ENCODE peak calls at places on chromosome 4, in four cellular contexts. A, T, S and N are unnamed samples.

GRCh38 chr4:85776091-85776490 is 301.1 kb downstream of the ARHGAP24 start:
- DNase-seq in S (no peak), T (peak), A (no peak), N (peak)

GRCh38 chr4:23904639-23905061 is 14.8 kb upstream of the PPARGC1A start:
- DNase-seq in T (no peak), S (no peak), A (no peak), N (peak)

GRCh38 chr4:152197211-152197610 is 338.7 kb downstream of the FBXW7 start:
- DNase-seq in A (peak), S (no peak), T (no peak), N (no peak)

GRCh38 chr4:104491396-104491821 is 3.3 kb downstream of the CXXC4 start:
- DNase-seq in T (peak), S (no peak), A (peak), N (peak)

GRCh38 chr4:3443750-3444309 is 2.1 kb downstream of the HGFAC start:
- DNase-seq in S (no peak), T (no peak), A (no peak), N (no peak)

GRCh38 chr4:147879676-147880075 is 147.8 kb downstream of the ARHGAP10 start:
- DNase-seq in T (no peak), S (no peak), A (no peak), N (peak)

GRCh38 chr4:130955520-130955919 is 1859.6 kb downstream of the C4orf33 start:
- DNase-seq in T (no peak), A (no peak), S (no peak), N (no peak)

GRCh38 chr4:18007625-18008024 is 13.9 kb downstream of the LCORL start:
- DNase-seq in A (no peak), S (no peak), T (no peak), N (no peak)

GRCh38 chr4:184787766-184788503 is 37.8 kb downstream of the ACSL1 start:
- DNase-seq in A (no peak), S (no peak), T (no peak), N (no peak)

GRCh38 chr4:37682701-37683401 is 3.3 kb downstream of the RELL1 start:
- DNase-seq in T (no peak), S (no peak), A (no peak), N (no peak)

GRCh38 chr4:152106781-152107321 is 346.0 kb upstream of the GATB start:
- DNase-seq in A (no peak), T (no peak), S (no peak), N (peak)

GRCh38 chr4:145580906-145581305 is 38.3 kb upstream of the MMAA start:
- DNase-seq in T (no peak), A (no peak), S (no peak), N (peak)

GRCh38 chr4:20788266-20788665 is 88.0 kb downstream of the PACRGL start:
- DNase-seq in S (no peak), T (no peak), A (no peak), N (no peak)

GRCh38 chr4:71453516-71453915 is 114.7 kb downstream of the SLC4A4 start:
- DNase-seq in A (no peak), T (no peak), S (no peak), N (no peak)

GRCh38 chr4:8331567-8331955 is 62.0 kb downstream of the HTRA3 start:
- DNase-seq in S (no peak), T (no peak), A (no peak), N (no peak)

GRCh38 chr4:25425361-25425760 is 48.3 kb downstream of the ANAPC4 start:
- DNase-seq in A (no peak), S (no peak), T (no peak), N (no peak)

GRCh38 chr4:62804075-62804474 is 1603.9 kb downstream of the ADGRL3 start:
- DNase-seq in T (no peak), A (no peak), S (no peak), N (no peak)

GRCh38 chr4:120922390-120923200 is at the start of gene PRDM5:
- DNase-seq in S (peak), A (peak), T (peak), N (peak)

GRCh38 chr4:150321113-150321512 is 242.9 kb downstream of the DCLK2 start:
- DNase-seq in T (no peak), A (no peak), S (no peak), N (no peak)

GRCh38 chr4:94882756-94883155 is 125.0 kb downstream of the BMPR1B start:
- DNase-seq in S (no peak), A (no peak), T (no peak), N (no peak)

GRCh38 chr4:7798215-7798995 is 141.3 kb downstream of the AFAP1 start:
- DNase-seq in A (no peak), S (no peak), T (peak), N (peak)

GRCh38 chr4:8644966-8645752 is 52.6 kb downstream of the CPZ start:
- DNase-seq in T (no peak), A (no peak), S (no peak), N (no peak)

GRCh38 chr4:55613621-55614020 is 21.6 kb upstream of the PDCL2 start:
- DNase-seq in T (no peak), S (no peak), A (no peak), N (no peak)

GRCh38 chr4:36394352-36394903 is 113.0 kb downstream of the DTHD1 start:
- DNase-seq in S (no peak), T (no peak), A (no peak), N (no peak)

GRCh38 chr4:118772149-118773081 is 63.5 kb downstream of the SEC24D start:
- DNase-seq in T (peak), S (no peak), A (no peak), N (peak)

GRCh38 chr4:93878566-93878965 is 50.0 kb downstream of the ATOH1 start:
- DNase-seq in S (no peak), A (no peak), T (no peak), N (no peak)

GRCh38 chr4:185878633-185879032 is 66.6 kb upstream of the SORBS2 start:
- DNase-seq in S (no peak), T (no peak), A (no peak), N (no peak)